ENCODE peak calls at places on chromosomes 11 and 22, in seven cellular contexts. T, R, X, H, K, F and V are unnamed samples.

GRCh38 chr11:73439002-73439843 is 63.0 kb downstream of the RELT start:
- DNase-seq in T (no peak), K (no peak), R (no peak), H (no peak), F (no peak), X (no peak), V (no peak)

GRCh38 chr11:66326261-66327111 is 9.6 kb upstream of the CD248 start:
- DNase-seq in F (no peak), T (no peak), X (peak), R (no peak), H (no peak), K (peak), V (no peak)

GRCh38 chr11:78510025-78510596 is 64.6 kb downstream of the NARS2 start:
- DNase-seq in H (no peak), X (no peak), K (no peak), T (no peak), R (no peak), F (no peak), V (no peak)

GRCh38 chr11:28176231-28176853 is 68.2 kb downstream of the METTL15 start:
- DNase-seq in X (no peak), F (no peak), K (no peak), H (no peak), R (no peak), T (no peak), V (no peak)

GRCh38 chr22:26608129-26608528 is 9.7 kb downstream of the CRYBB1 start:
- DNase-seq in R (no peak), X (no peak), H (peak), F (no peak), T (no peak), K (no peak), V (no peak)

GRCh38 chr11:2816941-2817421 is 68.6 kb downstream of the CDKN1C start:
- DNase-seq in H (no peak), X (peak), K (no peak), T (peak), F (peak), R (peak), V (peak)

GRCh38 chr22:47372111-47372581 is 609.7 kb downstream of the TBC1D22A start:
- DNase-seq in T (no peak), X (no peak), K (no peak), F (no peak), H (no peak), R (peak), V (no peak)

GRCh38 chr11:3950996-3951662 is 95.7 kb downstream of the STIM1 start:
- DNase-seq in X (no peak), T (peak), H (peak), K (no peak), F (peak), R (no peak), V (no peak)

GRCh38 chr11:127345819-127346459 is 345.4 kb upstream of the KIRREL3 start:
- DNase-seq in F (no peak), K (peak), H (peak), R (no peak), T (no peak), X (no peak), V (no peak)

GRCh38 chr11:15229069-15229468 is 114.3 kb downstream of the INSC start:
- DNase-seq in H (no peak), X (no peak), F (no peak), T (no peak), R (no peak), K (no peak), V (no peak)

GRCh38 chr11:27381238-27381666 is 18.2 kb upstream of the CCDC34 start:
- DNase-seq in X (no peak), K (no peak), T (no peak), R (no peak), H (no peak), F (no peak), V (no peak)

GRCh38 chr22:20524004-20524481 is 16.6 kb downstream of the MED15 start:
- DNase-seq in X (no peak), H (no peak), K (no peak), T (no peak), R (no peak), F (no peak), V (no peak)

GRCh38 chr11:35305670-35306382 is 113.5 kb downstream of the SLC1A2 start:
- DNase-seq in T (no peak), X (no peak), H (peak), F (no peak), K (no peak), R (no peak), V (no peak)

GRCh38 chr11:76243157-76243556 is 36.9 kb upstream of the WNT11 start:
- DNase-seq in F (no peak), K (no peak), T (no peak), R (peak), H (peak), X (no peak), V (no peak)

GRCh38 chr22:36762687-36763260 is 13.1 kb downstream of the IFT27 start:
- DNase-seq in T (peak), K (peak), F (no peak), X (peak), H (no peak), R (peak), V (no peak)

GRCh38 chr11:111812211-111812610 is 46.0 kb upstream of the PPP2R1B start:
- DNase-seq in F (no peak), H (no peak), R (no peak), K (no peak), T (no peak), X (no peak), V (no peak)
- H3K4me3 ChIP-seq in F (no peak), H (no peak), R (no peak), K (no peak), T (no peak), X (no peak), V (no peak)

DNA sequence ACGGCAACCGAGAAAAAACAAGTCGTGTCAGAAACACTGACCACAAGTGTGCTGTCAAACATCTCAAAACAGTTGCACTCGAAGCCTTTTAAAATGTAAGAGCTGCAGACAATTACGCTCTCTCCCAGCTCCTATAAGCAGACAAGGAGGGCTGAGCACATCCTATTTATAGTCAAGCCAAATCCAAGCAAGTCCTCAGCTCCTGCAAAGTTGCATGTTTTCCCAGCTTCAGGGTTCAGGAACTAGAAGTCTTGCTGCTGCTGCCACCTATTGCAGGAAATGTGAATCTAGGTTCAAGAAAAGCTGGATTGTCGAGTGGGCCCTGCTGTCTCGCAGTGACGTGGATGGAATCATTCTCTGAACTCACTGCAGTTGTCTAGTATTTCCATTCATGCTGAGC is 15.5 kb downstream of the EFCAB6 start:
- DNase-seq in X (no peak), H (peak), K (no peak), T (peak), R (no peak), F (peak), V (no peak)
- TF ChIP-seq CTCF in X (peak), H (peak), K (peak), T (peak), R (peak), F (peak), V (peak)

DNA sequence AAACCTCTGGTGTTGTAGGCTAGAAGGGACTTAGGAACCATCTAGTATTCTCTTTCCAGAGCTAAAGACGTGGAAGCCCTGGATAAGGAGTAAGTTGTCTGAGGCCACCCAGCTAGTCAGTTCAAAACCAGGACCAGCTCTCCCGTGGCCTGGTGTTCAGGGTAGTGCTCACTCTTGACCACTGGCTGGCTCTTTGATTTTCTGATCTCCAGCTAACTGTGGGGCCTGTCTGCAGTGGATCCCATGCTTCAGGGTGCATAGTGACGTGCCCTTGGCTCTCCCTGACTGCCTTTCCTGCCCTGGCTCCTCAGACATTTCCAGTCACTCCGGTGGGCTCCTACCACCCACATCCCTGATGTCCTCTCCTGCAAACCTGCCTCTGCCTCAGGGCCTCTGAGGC is 1.3 kb downstream of the CLMP start:
- DNase-seq in F (no peak), T (no peak), H (no peak), R (no peak), K (no peak), X (no peak), V (no peak)
- H3K4me3 ChIP-seq in F (peak), T (peak), H (no peak), R (peak), K (peak), X (peak), V (no peak)

GRCh38 chr11:113249786-113250185 is 64.6 kb upstream of the TTC12 start:
- DNase-seq in R (no peak), T (no peak), F (no peak), K (no peak), X (no peak), H (peak), V (no peak)

GRCh38 chr11:113251281-113251680 is 63.1 kb upstream of the TTC12 start:
- DNase-seq in T (no peak), K (no peak), R (no peak), X (no peak), H (no peak), F (no peak), V (no peak)

GRCh38 chr11:113248702-113249490 is 65.5 kb upstream of the TTC12 start:
- DNase-seq in X (no peak), T (no peak), F (no peak), H (no peak), K (no peak), R (no peak), V (no peak)

GRCh38 chr11:113247231-113247630 is 67.2 kb upstream of the TTC12 start:
- DNase-seq in X (no peak), H (peak), K (no peak), F (no peak), T (no peak), R (no peak), V (no peak)

DNA sequence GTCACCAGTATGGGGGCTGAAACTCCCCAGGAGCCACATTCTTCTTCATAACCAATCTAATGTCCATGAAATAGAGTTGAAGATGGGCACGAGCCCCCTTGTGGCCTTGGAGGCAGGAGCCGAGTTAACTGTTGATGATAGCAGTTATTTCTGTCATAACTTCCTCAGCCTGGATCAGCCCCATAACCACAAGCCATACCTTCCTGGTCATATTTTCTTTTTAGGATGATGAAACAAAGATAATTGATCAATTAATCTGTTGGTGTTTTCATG is 65.0 kb upstream of the TTC12 start:
- DNase-seq in H (no peak), K (no peak), F (no peak), T (no peak), X (no peak), R (no peak), V (no peak)
- TF ChIP-seq CTCF in H (peak), K (peak), F (peak), T (peak), X (no peak), R (no peak), V (peak)

GRCh38 chr11:69010361-69010891 is 2.6 kb downstream of the MRGPRF start:
- DNase-seq in K (no peak), X (no peak), R (peak), F (no peak), H (no peak), T (no peak), V (no peak)
- H3K4me3 ChIP-seq in K (peak), X (peak), R (peak), F (peak), H (peak), T (peak), V (no peak)

DNA sequence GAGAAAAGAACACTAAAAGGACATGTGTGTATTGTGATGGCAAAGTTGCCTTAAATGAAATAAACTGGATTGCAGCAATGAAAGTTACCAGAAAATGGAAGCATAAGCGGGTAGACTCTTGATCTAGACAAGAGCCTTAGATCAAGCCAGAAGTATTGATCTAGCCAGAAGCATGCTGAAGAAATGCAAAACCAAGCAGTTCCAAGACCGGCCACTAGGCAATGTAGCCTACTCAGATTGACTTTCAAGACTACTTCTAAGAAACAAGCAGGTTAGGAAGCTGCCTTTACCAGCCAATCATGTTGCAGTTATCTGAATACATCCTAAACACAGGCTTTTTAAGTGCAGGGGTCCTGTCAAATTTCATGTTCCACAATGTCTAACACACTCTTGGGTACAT is 54.6 kb downstream of the KCNA4 start:
- DNase-seq in X (no peak), K (no peak), H (peak), F (no peak), R (no peak), T (no peak), V (no peak)
- TF ChIP-seq CTCF in X (no peak), K (no peak), H (peak), F (no peak), R (peak), T (peak), V (peak)

GRCh38 chr11:115501504-115501894 is 2.7 kb downstream of the CADM1 start:
- DNase-seq in T (no peak), K (no peak), X (no peak), F (no peak), H (peak), R (no peak), V (no peak)
- H3K4me3 ChIP-seq in T (no peak), K (peak), X (peak), F (no peak), H (peak), R (peak), V (no peak)

GRCh38 chr11:24513837-24514594 is 17.2 kb downstream of the LUZP2 start:
- DNase-seq in H (peak), R (no peak), K (no peak), T (no peak), F (no peak), X (no peak), V (no peak)

GRCh38 chr11:24511518-24511917 is 14.7 kb downstream of the LUZP2 start:
- DNase-seq in K (no peak), F (no peak), R (no peak), T (no peak), H (no peak), X (no peak), V (no peak)

GRCh38 chr11:24509114-24509513 is 12.3 kb downstream of the LUZP2 start:
- DNase-seq in R (no peak), F (no peak), H (no peak), X (no peak), K (no peak), T (no peak), V (no peak)
- TF ChIP-seq CTCF in R (no peak), F (peak), H (no peak), X (no peak), K (peak), T (peak), V (peak)

GRCh38 chr11:34203377-34203801 is 98.0 kb downstream of the NAT10 start:
- DNase-seq in X (no peak), F (no peak), T (no peak), H (no peak), R (no peak), K (no peak), V (no peak)
- H3K4me3 ChIP-seq in X (no peak), F (no peak), T (no peak), H (no peak), R (no peak), K (no peak), V (no peak)

GRCh38 chr22:37805878-37806277 is 1.9 kb upstream of the GCAT start:
- DNase-seq in X (no peak), F (no peak), R (no peak), K (no peak), T (no peak), H (no peak), V (no peak)

GRCh38 chr22:37808294-37808657 is 542 bp downstream of the GCAT start:
- DNase-seq in F (no peak), T (no peak), X (no peak), K (no peak), R (no peak), H (no peak), V (no peak)

GRCh38 chr22:37807410-37808293 is at the start of gene GCAT:
- DNase-seq in H (peak), T (peak), X (peak), R (peak), K (peak), F (peak), V (peak)

GRCh38 chr22:37804886-37805857 is 2.6 kb upstream of the GCAT start:
- DNase-seq in T (no peak), X (peak), F (no peak), K (peak), R (peak), H (peak), V (no peak)

GRCh38 chr22:37806409-37807338 is 1.1 kb upstream of the GCAT start:
- DNase-seq in R (peak), F (no peak), X (no peak), T (no peak), H (peak), K (no peak), V (no peak)
- TF ChIP-seq CTCF in R (no peak), F (peak), X (no peak), T (no peak), H (no peak), K (no peak), V (no peak)